ENCODE peak calls at places on chromosomes 13 and 19, in seven cellular contexts. J, M, T, K, V, Y and O are unnamed samples.

GRCh38 chr19:46925548-46925950 is 64.8 kb downstream of the ARHGAP35 start:
- DNase-seq in Y (no peak), M (no peak), V (no peak), J (no peak), K (no peak), T (no peak), O (no peak)

GRCh38 chr19:45211751-45212381 is 33.3 kb downstream of the BLOC1S3 start:
- DNase-seq in T (no peak), Y (no peak), J (no peak), M (no peak), V (no peak), K (peak; percentile 57), O (no peak)

GRCh38 chr19:51809787-51810186 is 14.8 kb downstream of the FPR3 start:
- DNase-seq in V (no peak), K (no peak), T (no peak), M (no peak), Y (peak; percentile 65), J (no peak), O (no peak)

GRCh38 chr19:29206453-29206852 is 6.5 kb downstream of the UQCRFS1 start:
- DNase-seq in M (no peak), T (peak; percentile 31), Y (no peak), K (no peak), V (no peak), J (no peak), O (no peak)

GRCh38 chr19:3949997-3950859 is 17.4 kb downstream of the NMRK2 start:
- DNase-seq in V (no peak), Y (no peak), M (no peak), T (no peak), K (no peak), J (no peak), O (no peak)

GRCh38 chr13:31896427-31896826 is 135.1 kb upstream of the FRY start:
- DNase-seq in T (peak; percentile 13), Y (no peak), M (no peak), K (peak; percentile 74), J (peak; percentile 63), V (no peak), O (no peak)

GRCh38 chr19:58054792-58055482 is 4.1 kb upstream of the ZNF135 start:
- DNase-seq in J (peak; percentile 2), M (peak; percentile 74), T (peak; percentile 68), K (no peak), V (no peak), Y (no peak), O (no peak)

GRCh38 chr13:39870197-39870746 is 214.8 kb downstream of the COG6 start:
- DNase-seq in M (no peak), T (no peak), V (no peak), K (no peak), J (no peak), Y (no peak), O (no peak)

GRCh38 chr19:51368366-51369282 is at the start of gene CLDND2:
- DNase-seq in Y (no peak), J (no peak), V (no peak), T (peak; percentile 36), K (no peak), M (no peak), O (no peak)

GRCh38 chr19:48445606-48446481 is at the start of gene GRWD1:
- DNase-seq in T (peak; percentile 99), V (peak; percentile 90), K (peak; percentile 98), J (peak; percentile 94), Y (peak; percentile 97), M (peak; percentile 95), O (peak; percentile 93)

GRCh38 chr13:45321230-45321629 is 19.8 kb downstream of the TPT1 start:
- DNase-seq in K (no peak), Y (no peak), J (no peak), M (no peak), V (no peak), T (no peak), O (no peak)

GRCh38 chr13:39788097-39788496 is 132.6 kb downstream of the COG6 start:
- DNase-seq in K (no peak), Y (peak; percentile 13), V (no peak), M (peak; percentile 39), J (no peak), T (peak; percentile 76), O (no peak)

GRCh38 chr19:51059715-51060114 is 5.2 kb downstream of the KLK13 start:
- DNase-seq in Y (no peak), K (no peak), J (no peak), M (peak; percentile 11), V (no peak), T (no peak), O (no peak)

GRCh38 chr13:36323951-36324566 is 22.1 kb downstream of the SPART start:
- DNase-seq in Y (peak; percentile 97), J (peak; percentile 52), V (no peak), K (peak; percentile 92), M (no peak), T (peak; percentile 94), O (no peak)

GRCh38 chr13:63367522-63368198 is 1952.0 kb upstream of the PCDH20 start:
- DNase-seq in V (no peak), K (no peak), Y (no peak), T (no peak), J (no peak), M (peak; percentile 30), O (no peak)

GRCh38 chr19:42158926-42159325 is 26.7 kb upstream of the POU2F2 start:
- DNase-seq in Y (no peak), K (no peak), J (no peak), M (no peak), V (no peak), T (no peak), O (no peak)

GRCh38 chr13:74062933-74063332 is 71.3 kb downstream of the KLF12 start:
- DNase-seq in Y (no peak), T (no peak), K (peak; percentile 74), J (peak; percentile 74), V (no peak), M (no peak), O (no peak)

GRCh38 chr13:43924549-43925245 is 45.0 kb downstream of the LACC1 start:
- DNase-seq in K (no peak), Y (no peak), J (no peak), T (no peak), V (no peak), M (no peak), O (no peak)

GRCh38 chr19:48844472-48844871 is 8.2 kb upstream of the HSD17B14 start:
- DNase-seq in J (peak; percentile 68), Y (peak; percentile 31), T (peak; percentile 94), K (peak; percentile 83), V (no peak), M (peak; percentile 64), O (no peak)

GRCh38 chr13:101567841-101568240 is 115.4 kb downstream of the ITGBL1 start:
- DNase-seq in Y (no peak), T (no peak), K (no peak), V (no peak), J (no peak), M (no peak), O (no peak)

GRCh38 chr19:51317381-51317780 is 5.9 kb downstream of the IGLON5 start:
- DNase-seq in M (no peak), K (no peak), J (no peak), T (no peak), V (no peak), Y (no peak), O (no peak)

GRCh38 chr13:79434578-79434977 is 28.5 kb upstream of the RBM26 start:
- DNase-seq in J (peak; percentile 42), Y (no peak), V (no peak), M (no peak), K (peak; percentile 35), T (no peak), O (no peak)

GRCh38 chr19:39156230-39156890 is 30.8 kb downstream of the PAK4 start:
- DNase-seq in V (no peak), J (peak; percentile 29), T (no peak), K (no peak), Y (no peak), M (no peak), O (no peak)

GRCh38 chr19:2127758-2128157 is 23.6 kb downstream of the AP3D1 start:
- DNase-seq in V (no peak), M (no peak), J (no peak), Y (peak; percentile 86), T (peak; percentile 16), K (no peak), O (no peak)

DNA sequence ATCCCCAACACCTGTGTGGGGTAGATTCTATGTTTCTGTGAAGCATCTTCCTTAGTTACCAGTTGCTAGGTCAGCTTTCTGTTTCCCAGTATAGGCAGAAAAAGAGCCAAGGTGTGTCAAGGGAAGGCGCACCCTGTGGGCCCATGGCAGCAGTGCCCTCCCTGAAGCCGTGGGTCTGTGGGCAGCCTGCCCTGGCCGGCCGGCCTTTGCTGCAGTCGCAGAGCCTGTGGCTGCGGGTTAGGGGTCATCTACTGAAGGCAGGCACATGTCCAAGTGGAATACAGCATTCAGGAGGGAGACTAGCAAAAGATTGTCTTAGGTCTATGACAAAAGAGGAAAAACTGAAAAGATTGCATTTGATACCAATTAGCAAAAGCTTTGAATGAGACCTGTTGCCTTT is 214.0 kb downstream of the IRS2 start:
- DNase-seq in T (no peak), J (no peak), Y (no peak), V (no peak), M (no peak), K (no peak), O (no peak)
- H3K79me1 ChIP-seq in T (no peaks in the 10 kb centered on the region), J (no peaks in the 10 kb centered on the region), Y (no peaks in the 10 kb centered on the region), V (no peaks in the 10 kb centered on the region), M (no peaks in the 10 kb centered on the region), K (no peaks in the 10 kb centered on the region), O (no peaks in the 10 kb centered on the region)

GRCh38 chr13:81658598-81659370 is 1317.9 kb upstream of the SPRY2 start:
- DNase-seq in M (peak; percentile 34), T (peak; percentile 60), J (no peak), K (no peak), V (no peak), Y (no peak), O (no peak)
- H4K8ac ChIP-seq in M (no peak overlapping the region), T (no peak overlapping the region), J (no peak overlapping the region), K (no peak overlapping the region), V (no peak overlapping the region), Y (no peak overlapping the region), O (no peak overlapping the region)

DNA sequence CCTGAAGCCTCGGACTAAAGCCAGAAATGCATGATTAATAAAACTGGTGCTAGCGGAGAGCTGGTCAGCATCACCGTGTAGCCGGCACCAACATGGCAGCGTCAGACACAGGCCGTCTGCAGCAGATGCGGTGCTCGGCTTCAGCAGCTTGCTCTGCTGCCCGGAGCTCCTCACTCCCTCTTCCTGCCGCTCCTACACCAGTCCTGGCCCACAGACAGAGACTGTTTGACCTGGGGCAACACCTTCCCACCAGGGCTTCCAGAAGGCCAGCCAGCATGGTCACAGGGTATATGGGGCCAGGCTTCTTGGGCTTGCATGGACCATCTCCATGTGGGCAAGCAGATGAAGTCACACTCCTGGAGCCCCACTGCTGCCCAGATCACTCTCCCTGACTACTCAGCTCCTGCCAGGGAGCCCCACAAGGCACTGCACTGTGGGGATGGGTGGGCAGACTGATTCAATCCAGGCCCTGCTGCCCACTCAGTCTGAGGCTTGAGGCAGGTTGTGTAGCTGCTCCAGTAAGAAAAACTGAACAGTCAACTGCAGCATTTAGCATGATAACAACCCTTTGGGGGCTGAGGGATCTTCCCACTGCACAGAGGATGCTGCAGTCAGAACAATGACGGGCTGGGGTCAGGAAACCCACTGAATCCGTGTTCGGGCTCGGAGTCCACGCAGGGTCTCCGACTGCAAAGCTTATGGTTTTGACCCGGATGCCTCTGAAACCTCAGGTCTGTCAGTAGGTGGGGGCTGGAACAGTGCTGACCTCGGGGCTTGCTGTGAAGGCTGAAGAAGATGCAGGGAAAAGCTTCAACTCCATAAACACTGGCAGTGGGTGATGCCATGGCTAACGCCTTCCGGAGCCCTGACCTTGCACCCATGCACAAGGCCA is 45.6 kb downstream of the CEBPG start:
- DNase-seq in M (no peak), Y (no peak), V (no peak), J (no peak), T (no peak), K (no peak), O (no peak)
- H3K79me1 ChIP-seq in M (no peaks in the 10 kb centered on the region), Y (no peaks in the 10 kb centered on the region), V (no peaks in the 10 kb centered on the region), J (no peaks in the 10 kb centered on the region), T (no peaks in the 10 kb centered on the region), K (no peaks in the 10 kb centered on the region), O (no peaks in the 10 kb centered on the region)

GRCh38 chr13:80448725-80449124 is 107.8 kb upstream of the SPRY2 start:
- DNase-seq in K (no peak), M (no peak), T (no peak), Y (no peak), V (no peak), J (no peak), O (no peak)
- H4K8ac ChIP-seq in K (no peak overlapping the region), M (no peak overlapping the region), T (no peak overlapping the region), Y (no peak overlapping the region), V (no peak overlapping the region), J (no peak overlapping the region), O (no peak overlapping the region)